ENCODE peak calls at places on chromosome 10, in five cellular contexts. M, U, D, B and T are unnamed samples.
A peak's percentile ranks its signal among the peaks of the same experiment; 100 is the strongest.

GRCh38 chr10:88065384-88066049 is 202.1 kb downstream of the PTEN start:
- DNase-seq in B (no peak), U (peak; percentile 40), M (no peak), D (no peak), T (no peak)

GRCh38 chr10:6530211-6530840 is 49.8 kb downstream of the PRKCQ start:
- DNase-seq in B (no peak), D (no peak), M (no peak), U (no peak), T (no peak)

GRCh38 chr10:88478256-88478655 is 104.9 kb downstream of the RNLS start:
- DNase-seq in U (peak; percentile 54), B (no peak), D (no peak), M (no peak), T (no peak)

GRCh38 chr10:132565516-132566209 is 28.1 kb downstream of the INPP5A start:
- DNase-seq in M (no peak), B (no peak), U (peak; percentile 30), D (no peak), T (no peak)

GRCh38 chr10:33617381-33617780 is 282.9 kb upstream of the NRP1 start:
- DNase-seq in D (peak; percentile 38), U (no peak), B (peak; percentile 7), M (no peak), T (no peak)

GRCh38 chr10:18918545-18918944 is 130.1 kb upstream of the MALRD1 start:
- DNase-seq in D (no peak), B (peak; percentile 98), U (peak; percentile 85), M (no peak), T (no peak)

GRCh38 chr10:89426230-89426868 is 12.0 kb downstream of the IFIT5 start:
- DNase-seq in U (peak; percentile 81), D (peak; percentile 71), M (peak; percentile 67), B (peak; percentile 75), T (peak; percentile 48)

GRCh38 chr10:62503871-62504270 is 129.7 kb downstream of the ZNF365 start:
- DNase-seq in D (peak; percentile 53), B (no peak), M (peak; percentile 42), U (no peak), T (no peak)

GRCh38 chr10:28533571-28534304 is 820 bp downstream of the WAC start:
- DNase-seq in U (peak; percentile 70), B (peak; percentile 26), D (peak; percentile 61), M (peak; percentile 65), T (peak; percentile 26)

GRCh38 chr10:111954364-111954763 is 229.2 kb downstream of the GPAM start:
- DNase-seq in M (no peak), B (no peak), D (no peak), U (no peak), T (no peak)

GRCh38 chr10:70598857-70599295 is 3.7 kb downstream of the PRF1 start:
- DNase-seq in B (no peak), M (no peak), D (no peak), U (no peak), T (no peak)

GRCh38 chr10:1187151-1187854 is 131.1 kb downstream of the WDR37 start:
- DNase-seq in M (no peak), U (no peak), D (no peak), B (no peak), T (no peak)

GRCh38 chr10:97531401-97531985 is 32.8 kb downstream of the UBTD1 start:
- DNase-seq in M (peak; percentile 95), U (peak; percentile 96), B (peak; percentile 60), D (peak; percentile 73), T (no peak)

GRCh38 chr10:96107623-96108038 is 22.5 kb upstream of the ZNF518A start:
- DNase-seq in B (no peak), D (no peak), M (peak; percentile 87), U (peak; percentile 19), T (no peak)

GRCh38 chr10:90604636-90605035 is 253.2 kb downstream of the HTR7 start:
- DNase-seq in U (no peak), D (peak; percentile 25), M (no peak), B (no peak), T (no peak)

GRCh38 chr10:95233377-95234034 is 39.5 kb downstream of the ACSM6 start:
- DNase-seq in B (peak; percentile 28), D (no peak), U (no peak), M (no peak), T (no peak)

GRCh38 chr10:16527452-16527851 is 5.8 kb upstream of the C1QL3 start:
- DNase-seq in M (no peak), U (no peak), D (no peak), B (no peak), T (no peak)

GRCh38 chr10:13984647-13985155 is 346.0 kb downstream of the FRMD4A start:
- DNase-seq in U (peak; percentile 33), D (peak; percentile 94), B (peak; percentile 97), M (no peak), T (no peak)

GRCh38 chr10:71429929-71430328 is 33.2 kb downstream of the CDH23 start:
- DNase-seq in U (no peak), B (no peak), D (no peak), M (peak; percentile 46), T (no peak)

GRCh38 chr10:78316451-78316931 is 282.8 kb downstream of the RPS24 start:
- DNase-seq in D (peak; percentile 45), B (peak; percentile 47), U (no peak), M (peak; percentile 32), T (no peak)

GRCh38 chr10:75020168-75020567 is 91.3 kb upstream of the SAMD8 start:
- DNase-seq in M (no peak), B (no peak), U (no peak), D (no peak), T (no peak)

GRCh38 chr10:129680661-129681344 is 213.8 kb downstream of the MGMT start:
- DNase-seq in D (no peak), M (no peak), B (no peak), U (no peak), T (no peak)

GRCh38 chr10:46546591-46547330 is 9.7 kb downstream of the GPRIN2 start:
- DNase-seq in M (no peak), D (no peak), U (no peak), B (no peak), T (no peak)

DNA sequence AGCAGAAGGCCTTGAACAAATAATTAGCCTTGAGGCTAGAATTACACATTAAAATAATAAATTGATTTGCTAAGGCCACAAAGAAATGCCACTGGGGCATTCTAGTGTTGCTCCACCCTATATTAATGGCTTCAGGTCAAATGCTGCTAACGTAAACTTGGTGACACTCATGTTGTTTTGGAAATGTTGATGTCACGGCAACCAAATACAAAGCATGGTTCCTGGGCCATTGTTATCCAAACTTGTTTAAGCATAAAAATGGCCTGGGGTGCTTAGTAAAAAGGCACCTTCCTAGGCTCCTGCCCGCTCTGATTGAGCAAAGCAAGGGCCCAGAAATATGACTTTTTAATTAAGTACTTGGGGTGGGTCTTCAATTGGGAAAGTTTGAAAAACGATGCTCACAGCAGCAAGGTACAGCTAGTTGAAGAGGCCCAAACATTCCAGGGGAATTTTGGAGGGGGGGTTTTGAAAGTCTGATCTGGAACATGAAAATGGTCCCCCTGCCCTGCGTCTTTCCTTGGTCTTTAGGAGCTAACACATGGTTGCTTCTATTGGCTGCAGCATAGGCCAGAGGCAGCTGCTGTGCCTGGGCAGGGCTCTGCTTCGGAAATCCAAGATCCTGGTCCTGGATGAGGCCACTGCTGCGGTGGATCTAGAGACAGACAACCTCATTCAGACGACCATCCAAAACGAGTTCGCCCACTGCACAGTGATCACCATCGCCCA is 67.8 kb downstream of the ABCC2 start:
- DNase-seq in M (peak; percentile 94), U (peak; percentile 77), D (peak; percentile 68), B (no peak), T (peak; percentile 45)
- H2BK120ac ChIP-seq in M (no peak overlapping the region), U (no peak overlapping the region), D (no peak overlapping the region), B (no peak overlapping the region), T (no peak overlapping the region)

GRCh38 chr10:19974554-19974953 is 158.3 kb downstream of the PLXDC2 start:
- DNase-seq in B (no peak), D (no peak), U (no peak), M (no peak), T (no peak)

GRCh38 chr10:19974138-19974537 is 157.9 kb downstream of the PLXDC2 start:
- DNase-seq in U (no peak), D (peak; percentile 38), B (no peak), M (no peak), T (no peak)

GRCh38 chr10:19977097-19977521 is 160.9 kb downstream of the PLXDC2 start:
- DNase-seq in D (peak; percentile 80), M (peak; percentile 63), U (peak; percentile 93), B (peak; percentile 46), T (no peak)

GRCh38 chr10:19983880-19984279 is 167.6 kb downstream of the PLXDC2 start:
- DNase-seq in M (no peak), U (no peak), B (no peak), D (no peak), T (no peak)

GRCh38 chr10:19979628-19980027 is 163.4 kb downstream of the PLXDC2 start:
- DNase-seq in B (peak; percentile 34), U (peak; percentile 29), M (no peak), D (peak; percentile 18), T (no peak)
- H3K4ac ChIP-seq in B (no peak overlapping the region), U (no peak overlapping the region), M (no peak overlapping the region), D (no peak overlapping the region), T (no peak overlapping the region)

DNA sequence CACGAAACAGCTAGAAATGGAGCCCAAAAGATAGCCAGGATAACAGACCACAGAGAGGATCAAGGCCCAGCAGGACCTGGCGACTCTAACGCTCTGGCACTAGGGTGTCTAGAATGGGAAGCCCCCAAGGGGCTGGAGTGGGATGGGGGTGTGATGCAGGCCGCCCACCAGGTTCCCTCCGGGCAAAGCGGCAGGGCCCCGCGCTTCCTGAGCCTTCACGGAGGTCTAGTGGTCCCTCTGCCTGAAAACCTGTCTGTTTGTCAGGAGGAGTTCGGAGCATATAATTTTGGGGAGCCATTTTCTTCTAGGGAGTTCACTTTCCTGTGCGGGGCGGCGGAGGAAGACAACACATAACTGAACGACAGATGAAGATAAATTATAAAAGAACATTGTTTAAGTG is 48.2 kb upstream of the FXYD4 start:
- DNase-seq in U (no peak), D (no peak), M (no peak), B (no peak), T (no peak)
- H3K4me3 ChIP-seq in U (no peak overlapping the region), D (no peak overlapping the region), M (peak overlapping the region; percentile 18), B (peak overlapping the region; percentile 17), T (peak overlapping the region; percentile 34)

GRCh38 chr10:21402606-21403083 is 122.8 kb downstream of the SKIDA1 start:
- DNase-seq in M (no peak), D (peak; percentile 17), U (no peak), B (peak; percentile 49), T (no peak)

GRCh38 chr10:21396889-21397288 is 128.6 kb downstream of the SKIDA1 start:
- DNase-seq in D (peak; percentile 17), U (no peak), M (no peak), B (peak; percentile 47), T (no peak)

GRCh38 chr10:21398549-21399345 is 126.7 kb downstream of the SKIDA1 start:
- DNase-seq in M (no peak), D (peak; percentile 55), U (no peak), B (peak; percentile 70), T (no peak)

GRCh38 chr10:21401196-21401595 is 124.3 kb downstream of the SKIDA1 start:
- DNase-seq in M (no peak), D (peak; percentile 14), B (peak; percentile 56), U (no peak), T (no peak)

DNA sequence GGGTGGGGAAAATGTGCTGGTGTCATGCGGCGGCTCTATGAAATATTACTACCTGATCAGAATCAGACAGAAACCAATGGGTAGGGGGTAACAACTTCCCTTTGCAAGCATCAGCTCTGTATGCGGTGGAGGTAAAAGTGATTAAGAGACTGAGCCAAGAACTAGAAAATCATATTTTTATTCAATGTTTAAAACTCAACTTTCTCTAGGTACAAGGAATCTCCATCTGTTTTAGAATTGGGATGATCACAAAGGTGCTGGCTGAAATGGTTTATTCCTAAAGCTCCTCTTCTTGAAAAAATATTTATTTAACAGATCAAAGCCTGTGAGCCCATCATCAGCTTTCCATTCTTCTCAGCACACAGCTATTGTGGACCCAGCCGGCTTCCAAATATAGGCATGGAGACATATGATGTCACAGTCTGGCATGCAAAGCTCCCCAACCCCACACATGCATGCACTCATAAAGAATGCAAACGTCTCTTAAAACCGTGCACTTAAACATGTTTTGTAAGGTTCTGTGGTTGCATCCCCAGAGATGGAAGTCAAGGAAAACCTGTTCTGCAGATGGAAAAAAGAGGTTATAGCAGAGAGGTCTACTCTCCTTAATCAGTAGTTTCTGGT is 126.0 kb downstream of the SKIDA1 start:
- DNase-seq in U (peak; percentile 90), M (peak; percentile 38), D (peak; percentile 90), B (peak; percentile 98), T (no peak)
- H2BK120ac ChIP-seq in U (peak overlapping the region; percentile 97), M (no peak overlapping the region), D (no peak overlapping the region), B (peak overlapping the region; percentile 94), T (no peak overlapping the region)